ENCODE peak calls at places on chromosomes 1 and 21, in eight cellular contexts. B is astrocyte of the spinal cord, O is HFF-Myc, C is tibial nerve, J is neural crest cell, W is A673, Z is bronchial epithelial cell, D is epithelial cell of esophagus. R is an unnamed sample.

GRCh38 chr1:201198598-201198997 is 8.0 kb downstream of the IGFN1 start:
- DNase-seq in B (no peak), O (no peak), C (no peak), J (no peak), W (no peak), Z (no peak), D (no peak), R (no peak)

GRCh38 chr1:117897551-117897950 is 31.9 kb downstream of the GDAP2 start:
- DNase-seq in B (no peak), O (no peak), C (no peak), J (no peak), W (no peak), Z (no peak), D (peak), R (no peak)

GRCh38 chr1:217095050-217095622 is 371.9 kb upstream of the ESRRG start:
- DNase-seq in B (no peak), O (no peak), C (no peak), J (no peak), W (no peak), Z (no peak), D (no peak), R (no peak)

GRCh38 chr21:42320791-42321190 is 5.6 kb upstream of the TFF3 start:
- DNase-seq in B (no peak), O (no peak), C (no peak), J (no peak), W (no peak), Z (no peak), D (no peak), R (no peak)

GRCh38 chr21:27561116-27561515 is 594.2 kb upstream of the ADAMTS5 start:
- DNase-seq in B (no peak), O (no peak), C (no peak), J (no peak), W (no peak), Z (peak), D (no peak), R (no peak)

GRCh38 chr1:206551985-206552325 is 44.6 kb downstream of the RASSF5 start:
- DNase-seq in B (no peak), O (no peak), C (no peak), J (no peak), W (no peak), Z (no peak), D (no peak), R (no peak)

GRCh38 chr1:113912594-113913311 is 7.6 kb downstream of the DCLRE1B start:
- DNase-seq in B (peak), O (no peak), C (no peak), J (no peak), W (no peak), Z (no peak), D (no peak), R (no peak)

GRCh38 chr1:215905493-215906095 is 338.5 kb downstream of the KCTD3 start:
- DNase-seq in B (no peak), O (no peak), C (no peak), J (no peak), W (no peak), Z (no peak), D (no peak), R (no peak)

GRCh38 chr1:41366428-41367101 is 5.3 kb downstream of the FOXO6 start:
- DNase-seq in B (no peak), O (no peak), C (no peak), J (no peak), W (peak), Z (no peak), D (no peak), R (peak)

GRCh38 chr1:9846611-9847171 is 22.9 kb upstream of the CLSTN1 start:
- DNase-seq in B (no peak), O (no peak), C (no peak), J (no peak), W (no peak), Z (no peak), D (no peak), R (no peak)

GRCh38 chr1:110582378-110582777 is 23.8 kb downstream of the KCNA2 start:
- DNase-seq in B (no peak), O (no peak), C (no peak), J (no peak), W (no peak), Z (no peak), D (no peak), R (no peak)

GRCh38 chr1:244576259-244576892 is 76.5 kb upstream of the DESI2 start:
- DNase-seq in B (no peak), O (no peak), C (no peak), J (no peak), W (no peak), Z (no peak), D (no peak), R (no peak)

GRCh38 chr1:19377812-19378718 is 65.9 kb downstream of the SLC66A1 start:
- DNase-seq in B (no peak), O (no peak), C (no peak), J (no peak), W (no peak), Z (no peak), D (no peak), R (no peak)

GRCh38 chr1:232648316-232648715 is 18.4 kb upstream of the SIPA1L2 start:
- DNase-seq in B (peak), O (no peak), C (no peak), J (no peak), W (no peak), Z (peak), D (peak), R (no peak)

GRCh38 chr1:232998646-232999045 is 48.2 kb downstream of the NTPCR start:
- DNase-seq in B (no peak), O (no peak), C (no peak), J (no peak), W (no peak), Z (no peak), D (no peak), R (no peak)

GRCh38 chr1:208431721-208432120 is 187.5 kb upstream of the PLXNA2 start:
- DNase-seq in B (peak), O (peak), C (no peak), J (no peak), W (no peak), Z (peak), D (peak), R (no peak)

GRCh38 chr1:32611859-32612188 is 38.5 kb downstream of the ZBTB8OS start:
- DNase-seq in B (no peak), O (no peak), C (no peak), J (no peak), W (no peak), Z (no peak), D (no peak), R (no peak)

GRCh38 chr1:229940689-229941088 is 126.3 kb upstream of the GALNT2 start:
- DNase-seq in B (peak), O (no peak), C (no peak), J (no peak), W (peak), Z (no peak), D (no peak), R (no peak)

GRCh38 chr1:244412116-244412639 is 39.5 kb downstream of the ADSS2 start:
- DNase-seq in B (no peak), O (no peak), C (no peak), J (no peak), W (no peak), Z (no peak), D (no peak), R (no peak)

GRCh38 chr1:152220166-152221163 is 3.5 kb downstream of the HRNR start:
- DNase-seq in B (no peak), O (no peak), C (no peak), J (no peak), W (no peak), Z (no peak), D (no peak), R (no peak)

GRCh38 chr1:236044346-236044745 is 20.5 kb downstream of the NID1 start:
- DNase-seq in B (no peak), O (no peak), C (no peak), J (no peak), W (no peak), Z (no peak), D (no peak), R (no peak)

GRCh38 chr1:214833357-214833756 is 230.4 kb downstream of the CENPF start:
- DNase-seq in B (peak), O (no peak), C (no peak), J (no peak), W (no peak), Z (peak), D (no peak), R (no peak)

DNA sequence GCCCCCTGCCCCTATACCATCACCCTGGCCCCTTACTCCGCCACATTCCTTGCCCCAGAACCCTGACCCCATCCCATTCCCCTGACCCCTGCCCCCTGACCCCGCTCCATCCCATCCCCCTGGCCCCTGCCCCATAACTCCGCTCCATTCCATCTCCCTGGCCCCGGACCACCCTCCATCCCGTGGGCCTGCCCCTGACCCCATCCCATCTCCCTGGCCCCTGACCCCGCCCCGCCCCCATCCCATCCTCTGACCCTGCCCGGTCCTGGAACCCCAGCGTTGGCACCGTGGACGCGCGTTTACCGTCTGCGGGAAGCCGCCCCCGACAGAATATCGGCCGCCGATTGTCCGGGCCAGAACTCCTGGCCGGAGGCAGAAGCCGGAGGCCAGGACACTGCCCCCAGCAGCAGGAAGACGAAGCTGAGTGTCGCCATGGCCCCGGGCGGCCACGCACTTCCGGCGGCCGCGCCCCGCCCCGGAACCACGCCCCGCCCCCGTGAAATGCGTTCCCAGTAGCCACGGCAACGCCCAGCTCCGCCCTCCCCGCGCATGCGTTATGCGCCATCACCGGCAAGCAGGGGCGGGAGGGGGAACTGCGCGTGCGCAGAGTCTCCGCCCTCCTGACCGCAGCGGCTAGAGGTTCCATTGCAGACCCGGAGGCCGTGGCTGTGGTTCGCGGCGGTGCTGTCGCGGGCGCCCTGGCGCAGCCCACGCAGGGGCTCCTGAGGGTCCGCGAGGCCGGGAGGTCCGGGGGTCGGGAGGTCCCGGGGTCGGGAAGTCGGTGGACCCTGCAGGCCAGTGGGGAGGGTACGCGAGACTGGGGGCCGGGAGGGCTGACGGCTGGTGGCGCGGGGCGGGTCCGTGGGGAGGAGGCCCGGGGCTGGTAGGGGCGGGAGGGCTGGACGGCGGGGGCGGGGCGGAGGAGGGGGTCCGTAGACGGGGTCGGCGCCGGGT is at the start of gene POFUT2:
- DNase-seq in B (peak), O (peak), C (peak), J (peak), W (peak), Z (peak), D (peak), R (peak)
- TF ChIP-seq CTCF in B (no peak), O (no peak), C (no peak), J (no peak), W (no peak), Z (no peak), D (no peak), R (no peak)

GRCh38 chr21:39106881-39107462 is 76.3 kb downstream of the PSMG1 start:
- DNase-seq in B (no peak), O (no peak), C (no peak), J (no peak), W (no peak), Z (no peak), D (no peak), R (no peak)

GRCh38 chr21:39105836-39106235 is 77.4 kb downstream of the PSMG1 start:
- DNase-seq in B (no peak), O (no peak), C (no peak), J (no peak), W (no peak), Z (no peak), D (peak), R (no peak)

GRCh38 chr21:39104911-39105310 is 78.3 kb downstream of the PSMG1 start:
- DNase-seq in B (no peak), O (no peak), C (no peak), J (no peak), W (peak), Z (no peak), D (no peak), R (no peak)

GRCh38 chr21:39105341-39105765 is 77.9 kb downstream of the PSMG1 start:
- DNase-seq in B (no peak), O (no peak), C (no peak), J (no peak), W (no peak), Z (no peak), D (no peak), R (no peak)

DNA sequence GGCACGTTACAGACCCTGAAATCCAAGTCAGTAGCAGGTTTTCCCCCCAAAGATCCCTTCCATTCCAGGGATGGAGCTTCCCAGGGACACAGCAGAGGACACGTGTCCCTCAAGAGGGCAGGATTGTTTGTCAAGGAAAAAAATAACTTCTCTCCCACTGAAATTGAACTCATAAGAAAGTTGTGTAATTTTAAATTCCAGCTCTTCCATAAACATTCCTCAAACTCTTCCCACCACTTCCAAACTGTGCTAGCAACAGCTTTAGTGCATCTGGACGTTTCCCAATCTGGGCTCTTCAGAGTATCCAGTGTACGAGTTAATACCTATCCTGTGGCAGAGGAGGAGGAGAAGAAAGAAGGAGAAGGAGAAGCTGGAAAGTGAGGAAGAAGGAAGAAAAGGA is 79.6 kb downstream of the PSMG1 start:
- DNase-seq in B (no peak), O (no peak), C (no peak), J (no peak), W (no peak), Z (no peak), D (no peak), R (no peak)
- TF ChIP-seq CTCF in B (no peak), O (no peak), C (no peak), J (no peak), W (no peak), Z (no peak), D (no peak), R (no peak)

DNA sequence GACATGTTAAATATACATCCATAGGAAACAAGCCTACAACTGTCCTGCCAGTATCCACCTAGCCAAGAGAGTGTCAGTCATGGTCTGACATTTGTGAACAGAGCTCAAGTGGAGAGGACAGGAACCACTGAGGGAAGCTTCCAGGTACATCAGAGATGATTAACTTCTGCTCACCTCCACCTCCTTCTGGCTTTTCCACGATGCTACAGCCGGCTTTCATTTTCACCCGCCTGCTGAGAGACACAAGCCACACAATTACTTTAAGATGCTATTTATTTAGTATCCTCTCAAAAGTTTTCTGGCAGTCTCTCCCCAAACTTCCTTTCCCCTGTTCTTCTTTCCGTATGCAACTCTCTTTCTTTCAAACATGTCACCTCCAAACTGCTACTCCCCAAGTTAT is 2.1 kb downstream of the ETV3 start:
- DNase-seq in B (no peak), O (no peak), C (no peak), J (no peak), W (no peak), Z (peak), D (peak), R (no peak)
- TF ChIP-seq CTCF in B (peak), O (no peak), C (no peak), J (no peak), W (peak), Z (peak), D (peak), R (no peak)

DNA sequence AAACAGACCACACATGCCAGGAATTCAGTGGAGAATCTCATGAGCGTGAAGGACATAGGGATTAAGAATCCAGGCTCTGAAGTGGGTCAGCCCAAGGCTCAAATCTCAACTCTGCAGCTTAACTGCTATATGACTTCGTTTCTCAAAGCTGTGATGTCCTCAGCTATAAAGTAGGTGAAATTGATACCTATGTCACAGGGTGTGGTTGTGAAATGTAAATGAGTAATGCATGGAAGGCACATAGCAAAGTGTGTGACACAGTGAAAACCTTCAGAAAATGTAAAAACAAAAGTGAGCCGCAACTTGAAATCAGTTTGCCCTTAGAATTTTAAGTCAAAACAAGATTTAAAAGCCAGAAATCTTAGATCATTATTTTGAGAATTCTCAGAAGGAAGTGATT is 145.7 kb upstream of the PRMT6 start:
- DNase-seq in B (no peak), O (no peak), C (no peak), J (no peak), W (no peak), Z (peak), D (peak), R (no peak)
- TF ChIP-seq CTCF in B (no peak), O (no peak), C (no peak), J (no peak), W (no peak), Z (no peak), D (no peak), R (no peak)

DNA sequence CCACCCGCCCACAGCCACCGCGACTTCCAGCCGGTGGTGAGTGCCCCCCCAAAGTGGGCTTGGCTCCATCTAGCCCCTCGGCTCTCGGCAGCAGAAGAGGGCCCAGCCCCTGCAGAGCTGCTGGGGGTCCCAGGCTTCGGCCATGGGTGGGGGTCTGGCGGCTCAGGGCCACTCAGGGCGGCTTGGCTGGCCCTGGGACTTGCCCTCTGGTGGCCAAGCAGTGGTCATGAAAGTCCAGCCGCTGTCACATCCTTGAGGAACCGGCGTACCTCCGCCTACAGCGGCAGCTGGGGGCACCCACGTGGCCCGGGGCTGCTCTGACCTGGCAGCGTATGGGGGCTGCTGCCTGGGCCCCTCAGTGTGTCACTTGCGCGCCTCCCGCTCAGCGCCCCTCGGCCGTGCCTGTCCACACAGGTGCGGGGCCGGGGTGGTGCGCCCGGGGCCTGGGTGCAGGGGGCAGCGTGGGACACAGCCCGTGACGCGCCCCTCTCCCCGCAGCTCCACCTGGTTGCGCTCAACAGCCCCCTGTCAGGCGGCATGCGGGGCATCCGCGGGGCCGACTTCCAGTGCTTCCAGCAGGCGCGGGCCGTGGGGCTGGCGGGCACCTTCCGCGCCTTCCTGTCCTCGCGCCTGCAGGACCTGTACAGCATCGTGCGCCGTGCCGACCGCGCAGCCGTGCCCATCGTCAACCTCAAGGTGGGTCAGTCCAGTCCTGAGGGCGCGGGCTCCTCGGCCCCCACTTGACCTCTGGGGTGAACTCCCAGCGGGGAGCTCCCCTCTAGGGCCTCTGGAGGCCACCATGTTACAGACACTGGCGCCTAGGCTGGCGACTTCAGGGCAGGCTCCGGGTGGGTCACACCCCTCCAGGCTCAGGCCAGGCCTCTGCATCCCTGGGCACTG is 32.4 kb downstream of the SLC19A1 start:
- DNase-seq in B (no peak), O (no peak), C (no peak), J (no peak), W (no peak), Z (no peak), D (no peak), R (no peak)
- TF ChIP-seq CTCF in B (peak), O (peak), C (no peak), J (no peak), W (no peak), Z (no peak), D (no peak), R (no peak)

GRCh38 chr1:156489166-156489934 is 11.2 kb downstream of the MEF2D start:
- DNase-seq in B (no peak), O (no peak), C (no peak), J (no peak), W (peak), Z (no peak), D (no peak), R (peak)
- TF ChIP-seq CTCF in B (peak), O (no peak), C (no peak), J (no peak), W (peak), Z (no peak), D (no peak), R (peak)

DNA sequence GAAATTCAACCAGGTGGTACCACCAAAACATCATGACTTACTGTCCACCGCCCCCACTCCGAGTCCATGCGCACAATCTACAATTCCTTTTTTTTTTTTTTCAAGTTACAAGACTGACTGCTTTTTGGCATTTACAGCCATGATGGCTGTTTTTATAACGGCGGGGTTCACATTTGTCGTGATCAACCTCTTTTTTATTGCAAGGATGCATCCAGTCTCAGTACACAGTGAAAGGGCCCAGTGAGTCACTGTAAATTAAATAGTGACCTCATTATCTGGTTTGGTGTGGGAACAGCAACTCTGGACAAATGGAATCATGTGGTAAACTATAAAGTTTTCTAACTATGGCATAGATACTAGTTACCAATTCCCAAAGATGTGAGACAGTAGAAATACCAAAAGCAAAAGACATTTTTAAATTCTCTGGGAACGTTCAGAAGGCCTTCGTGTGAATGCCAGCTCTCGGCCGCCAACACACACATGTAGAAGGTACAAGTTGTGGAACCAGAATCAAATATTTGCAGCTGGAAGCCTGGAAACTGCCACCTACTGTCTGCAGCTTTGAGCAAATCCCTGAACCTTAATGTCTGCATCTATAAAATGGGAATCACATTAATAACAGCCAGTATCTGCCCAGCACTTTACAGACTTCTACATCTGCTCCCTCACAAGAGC is 4.9 kb downstream of the GLIS1 start:
- DNase-seq in B (peak), O (peak), C (no peak), J (no peak), W (no peak), Z (peak), D (peak), R (no peak)
- TF ChIP-seq CTCF in B (no peak), O (no peak), C (no peak), J (no peak), W (no peak), Z (no peak), D (no peak), R (no peak)